ENCODE peak calls at places on chromosomes 2 and 18, in five cellular contexts. U, Y, I, H and A are unnamed samples.

GRCh38 chr18:56473400-56474059 is 164.9 kb downstream of the TXNL1 start:
- DNase-seq in H (no peak), I (no peak), U (no peak), Y (no peak), A (no peak)

GRCh38 chr2:119174993-119175347 is 16.4 kb upstream of the C1QL2 start:
- DNase-seq in I (no peak), Y (no peak), H (no peak), U (no peak), A (no peak)

GRCh38 chr18:52677991-52678390 is 338.0 kb downstream of the DCC start:
- DNase-seq in I (no peak), U (no peak), Y (no peak), H (no peak), A (no peak)

GRCh38 chr2:53422979-53423378 is 344.6 kb upstream of the CHAC2 start:
- DNase-seq in H (no peak), I (peak), Y (no peak), U (peak), A (peak)

GRCh38 chr2:129820908-129821307 is 158.6 kb upstream of the RAB6C start:
- DNase-seq in Y (no peak), U (no peak), H (no peak), I (no peak), A (no peak)

GRCh38 chr2:192148241-192148619 is 46.5 kb downstream of the TMEFF2 start:
- DNase-seq in I (no peak), U (no peak), H (no peak), Y (no peak), A (no peak)

GRCh38 chr18:77148289-77148688 is 15.7 kb upstream of the MBP start:
- DNase-seq in U (no peak), I (no peak), H (no peak), Y (no peak), A (no peak)

GRCh38 chr18:44098551-44099098 is 582.1 kb upstream of the SETBP1 start:
- DNase-seq in Y (no peak), I (peak), U (peak), H (no peak), A (peak)

GRCh38 chr18:29147944-29148343 is 971.0 kb upstream of the CDH2 start:
- DNase-seq in U (peak), Y (no peak), I (peak), H (no peak), A (peak)

GRCh38 chr2:195151711-195152110 is 505.3 kb upstream of the SLC39A10 start:
- DNase-seq in Y (no peak), U (no peak), H (no peak), I (no peak), A (no peak)

GRCh38 chr2:203685789-203686433 is 20.5 kb upstream of the CD28 start:
- DNase-seq in U (no peak), H (no peak), Y (no peak), I (no peak), A (peak)
- H3K27ac ChIP-seq in U (no peak), H (no peak), Y (peak), I (no peak), A (peak)

GRCh38 chr2:108367014-108367413 is 10.7 kb upstream of the SULT1C4 start:
- DNase-seq in H (no peak), Y (no peak), I (no peak), U (no peak), A (no peak)
- H3K27ac ChIP-seq in H (no peak), Y (no peak), I (no peak), U (no peak), A (no peak)

DNA sequence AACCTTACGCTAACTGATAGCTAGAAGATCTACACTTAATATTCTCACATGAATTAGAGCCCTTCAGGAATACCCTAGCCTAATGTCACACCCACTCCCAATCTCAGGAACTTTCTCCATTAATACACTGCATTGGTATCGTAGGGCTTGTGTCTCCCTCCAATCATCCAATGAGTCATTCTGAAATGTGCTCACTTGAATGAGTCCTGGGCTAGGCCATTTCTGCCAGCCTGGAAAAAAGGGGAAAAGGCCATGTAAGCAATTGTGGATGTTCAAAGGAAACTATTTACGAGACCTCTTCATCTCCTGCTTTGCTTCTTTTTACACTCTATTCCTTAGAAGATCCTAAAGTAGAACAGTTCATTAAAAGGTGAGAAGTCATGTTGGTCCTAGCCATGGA is 18.8 kb downstream of the ZEB2 start:
- DNase-seq in Y (no peak), H (no peak), I (peak), U (no peak), A (no peak)
- H3K27ac ChIP-seq in Y (no peak), H (peak), I (no peak), U (no peak), A (no peak)

DNA sequence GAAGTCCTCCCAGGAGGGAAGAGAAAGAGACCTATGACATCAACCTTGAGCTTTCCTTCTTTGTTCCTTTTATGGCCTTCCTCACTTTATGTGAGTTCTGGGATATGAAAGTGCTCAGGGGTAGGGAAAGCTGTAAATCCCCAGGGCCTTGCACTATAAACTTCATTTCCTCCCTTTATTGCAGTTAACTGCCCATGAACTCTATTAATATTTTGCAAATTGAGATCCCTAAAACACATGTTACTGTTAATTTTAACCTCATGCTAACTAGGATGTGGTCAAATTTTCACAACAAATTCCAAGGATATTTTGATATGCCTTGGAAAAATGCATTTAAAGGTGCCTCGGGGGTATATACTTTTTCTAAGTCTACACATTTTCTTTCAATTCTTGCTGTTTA is 359.9 kb downstream of the OSR1 start:
- DNase-seq in Y (no peak), I (no peak), H (no peak), U (no peak), A (no peak)
- H3K27ac ChIP-seq in Y (no peak), I (no peak), H (no peak), U (no peak), A (no peak)

DNA sequence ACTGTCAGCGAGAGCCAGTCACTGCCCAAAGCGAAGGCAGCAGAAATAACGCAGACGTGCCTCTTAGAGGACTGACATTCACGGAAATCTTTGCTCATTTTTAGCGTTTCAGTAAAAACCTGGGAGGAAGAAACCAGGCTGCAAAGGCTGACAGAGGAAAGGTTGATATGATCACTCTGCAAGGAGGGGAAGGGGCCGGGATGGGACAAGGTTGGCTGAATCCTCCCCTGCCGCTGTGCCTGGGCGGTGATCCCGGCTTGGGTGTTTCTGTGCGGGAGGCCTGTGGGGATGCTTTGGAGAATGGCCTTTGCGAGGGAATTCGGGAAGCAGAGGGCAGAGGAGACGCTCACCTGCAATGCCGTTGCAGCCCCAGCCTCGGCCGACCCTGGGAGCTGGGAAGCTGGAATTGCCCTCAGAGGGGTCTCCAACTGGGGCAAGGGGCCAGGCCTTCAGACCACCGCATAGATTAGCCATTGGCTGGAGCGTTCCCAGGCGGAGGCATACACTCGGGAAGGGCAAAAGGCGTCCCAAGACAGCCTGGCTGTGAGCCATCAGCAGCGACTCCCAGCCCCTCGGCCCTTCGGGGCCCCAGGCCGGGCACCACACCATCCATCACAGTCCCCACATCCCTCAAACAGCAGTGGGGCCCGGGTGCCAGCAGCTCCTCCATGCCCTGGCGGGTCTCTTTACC is 111.7 kb upstream of the GPC1 start:
- DNase-seq in H (no peak), U (no peak), Y (no peak), I (no peak), A (no peak)
- H3K27ac ChIP-seq in H (no peak), U (no peak), Y (no peak), I (no peak), A (no peak)

GRCh38 chr2:63578767-63579166 is 9.5 kb downstream of the WDPCP start:
- DNase-seq in U (peak), I (no peak), H (no peak), Y (no peak), A (no peak)

GRCh38 chr2:63581266-63581961 is 6.9 kb downstream of the WDPCP start:
- DNase-seq in I (peak), U (no peak), Y (peak), H (no peak), A (peak)

GRCh38 chr2:63582873-63583272 is 5.4 kb downstream of the WDPCP start:
- DNase-seq in U (no peak), Y (no peak), H (no peak), I (no peak), A (no peak)

GRCh38 chr2:63576546-63576945 is 11.7 kb downstream of the WDPCP start:
- DNase-seq in Y (no peak), I (no peak), U (no peak), H (no peak), A (no peak)

DNA sequence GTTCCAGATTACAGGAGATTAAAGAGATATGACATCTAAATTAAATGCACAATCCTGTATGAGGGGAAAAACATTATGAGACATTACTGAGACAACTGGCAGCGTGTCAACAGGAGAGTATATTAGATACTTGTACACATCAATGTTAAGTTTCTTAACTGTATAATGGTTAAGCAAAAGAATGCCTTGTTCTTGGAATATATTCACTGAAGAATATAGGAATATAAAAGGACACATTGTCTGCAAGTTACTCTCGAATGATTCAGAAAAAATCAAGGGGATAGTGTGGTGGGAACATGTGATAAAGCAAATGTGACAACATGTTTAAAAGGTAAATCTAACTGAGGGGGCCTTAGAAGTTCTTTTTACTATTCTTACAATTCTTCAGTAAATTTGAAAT is 7.6 kb downstream of the WDPCP start:
- DNase-seq in U (no peak), Y (no peak), H (no peak), I (no peak), A (no peak)
- H3K27ac ChIP-seq in U (no peak), Y (peak), H (no peak), I (no peak), A (no peak)

DNA sequence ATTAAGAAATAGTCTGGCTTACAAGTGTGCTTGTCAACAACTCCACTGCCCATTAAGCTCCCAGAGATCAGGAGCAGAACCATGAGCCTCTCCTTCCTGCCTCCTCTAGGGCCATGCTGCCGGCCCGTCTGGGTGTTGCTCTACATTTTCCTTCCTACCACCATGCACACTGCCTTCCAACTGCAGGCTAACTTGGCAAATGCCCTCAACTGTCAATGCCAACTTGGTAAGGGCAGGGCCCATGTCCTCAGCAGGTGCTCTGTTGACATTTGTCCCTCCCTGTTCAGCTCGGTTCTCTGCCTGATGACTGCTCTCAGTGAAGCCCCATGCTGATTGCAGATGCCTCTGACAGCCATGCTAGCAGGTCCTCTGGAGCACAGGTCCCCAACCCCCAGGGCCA is 345.2 kb downstream of the ALK start:
- DNase-seq in U (no peak), H (no peak), I (no peak), Y (no peak), A (no peak)
- H3K27ac ChIP-seq in U (no peak), H (no peak), I (no peak), Y (no peak), A (no peak)

DNA sequence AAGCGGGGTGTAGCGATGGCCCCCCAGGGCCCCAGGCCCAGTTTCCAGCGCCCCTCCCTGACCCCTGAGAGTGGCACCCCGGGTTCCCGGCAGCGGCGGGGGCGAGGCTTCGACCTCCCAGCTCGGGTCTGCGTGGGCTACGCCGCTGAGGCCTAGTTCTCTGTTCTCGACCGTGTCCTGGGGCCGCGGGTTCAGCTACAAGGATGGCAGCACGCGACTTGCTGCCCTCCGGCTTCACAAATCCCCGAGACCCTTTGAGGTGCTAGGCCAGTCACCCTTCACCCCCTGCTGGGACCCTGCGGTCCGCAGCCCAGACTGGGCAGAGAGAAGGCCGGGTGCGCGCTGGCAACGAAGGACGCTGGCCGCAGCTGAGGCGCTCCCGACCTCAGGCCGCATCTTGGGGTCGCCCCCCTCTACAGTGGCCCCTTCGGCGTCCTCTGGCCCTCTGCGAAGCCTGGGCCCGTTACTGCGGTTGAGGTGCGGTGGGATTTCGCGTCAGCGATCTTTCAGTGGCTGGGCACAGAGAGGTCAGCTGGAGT is 1.2 kb downstream of the OTX1 start:
- DNase-seq in H (no peak), Y (no peak), I (no peak), U (peak), A (no peak)
- H3K27ac ChIP-seq in H (no peak), Y (no peak), I (no peak), U (no peak), A (no peak)

GRCh38 chr18:45449761-45450227 is 165.5 kb upstream of the SLC14A2 start:
- DNase-seq in U (no peak), Y (peak), H (no peak), I (no peak), A (peak)

GRCh38 chr18:45448871-45449270 is 166.4 kb upstream of the SLC14A2 start:
- DNase-seq in H (no peak), I (no peak), Y (no peak), U (no peak), A (no peak)

DNA sequence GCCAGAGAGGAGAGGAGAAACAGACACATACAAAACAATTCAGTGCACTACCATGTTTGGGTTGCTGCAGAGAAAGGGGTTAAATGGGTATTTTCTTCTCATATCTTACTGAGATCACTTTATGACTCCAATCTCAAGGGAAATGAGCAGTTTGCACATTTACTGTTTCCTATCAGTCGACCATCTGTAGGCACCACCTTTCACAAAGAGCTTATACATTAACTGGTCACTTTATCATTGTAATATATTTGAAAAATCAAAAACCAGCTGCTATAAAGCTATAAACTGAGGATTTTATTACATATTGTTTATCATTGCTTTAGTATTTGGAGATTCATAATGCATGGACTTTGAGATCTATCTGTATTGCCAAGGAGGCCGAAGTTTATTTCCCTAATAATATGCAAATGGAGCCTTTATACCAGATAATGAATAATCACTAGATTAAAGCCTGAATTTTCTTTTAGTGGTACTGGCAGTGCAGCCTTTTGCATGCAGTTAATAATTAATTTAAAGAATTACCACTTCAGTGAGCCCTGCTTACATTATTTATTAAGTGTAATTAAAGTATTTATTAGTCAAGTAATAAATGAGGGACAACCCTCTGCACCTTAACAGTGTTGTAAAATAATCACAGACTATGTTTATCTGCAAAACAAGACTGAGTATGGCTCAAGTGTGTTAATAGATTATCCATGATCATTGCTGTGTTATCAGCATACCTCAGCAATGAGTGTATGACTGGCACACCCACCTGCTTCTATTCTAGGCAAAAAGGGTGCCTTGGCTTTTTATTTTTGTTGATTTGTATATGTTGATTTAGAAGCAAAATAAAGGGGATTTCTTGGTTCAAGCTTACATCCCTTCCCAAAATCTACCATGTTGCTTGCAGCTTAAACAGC is 167.7 kb upstream of the SLC14A2 start:
- DNase-seq in I (no peak), Y (no peak), H (no peak), U (no peak), A (no peak)
- H3K27ac ChIP-seq in I (no peak), Y (no peak), H (no peak), U (no peak), A (no peak)

DNA sequence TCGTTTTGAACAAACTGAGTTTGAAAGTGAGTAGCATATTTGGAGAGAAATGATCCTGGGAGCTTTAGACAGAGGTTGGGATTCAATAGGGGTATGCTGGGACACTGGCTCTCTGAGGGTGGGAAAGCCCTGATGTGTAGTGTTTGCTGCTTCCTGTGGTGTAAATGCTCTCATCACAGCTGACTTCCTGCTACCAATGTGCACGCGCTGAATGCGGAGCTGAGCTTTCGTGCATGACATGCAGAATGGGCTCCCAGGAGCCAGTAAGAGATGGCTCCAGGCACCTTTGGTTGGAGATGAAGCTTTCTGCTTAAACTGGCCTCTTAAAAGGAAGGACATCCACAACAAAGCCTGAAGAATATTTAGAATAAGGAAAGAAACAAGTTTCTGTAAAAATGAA is 224.1 kb upstream of the CCDC150 start:
- DNase-seq in H (no peak), U (no peak), I (no peak), Y (no peak), A (no peak)
- H3K27ac ChIP-seq in H (no peak), U (no peak), I (no peak), Y (no peak), A (no peak)